ENCODE peak calls at places on chromosome 10, in eight cellular contexts. X is endothelial cell of umbilical vein, M is transverse colon, R is sigmoid colon, K is SK-N-SH, V is SK-N-MC, Q is GM12891, C is Panc1. S is an unnamed sample.
A peak's percentile ranks its signal among the peaks of the same experiment; 100 is the strongest.

GRCh38 chr10:42836096-42836495 is 53.5 kb downstream of the BMS1 start:
- DNase-seq in X (no peak), M (no peak), R (no peak), K (no peak), V (no peak), Q (no peak), C (no peak), S (peak; percentile 58)

GRCh38 chr10:46277840-46278239 is 9.0 kb upstream of the ANTXRL start:
- DNase-seq in X (no peak), M (no peak), R (no peak), K (no peak), V (no peak), Q (no peak), C (no peak), S (no peak)

GRCh38 chr10:111360260-111360925 is 283.6 kb downstream of the ADRA2A start:
- DNase-seq in X (no peak), M (peak; percentile 30), R (no peak), K (peak; percentile 45), V (no peak), Q (no peak), C (peak; percentile 17), S (peak; percentile 83)

GRCh38 chr10:61464461-61465215 is 11.5 kb upstream of the TMEM26 start:
- DNase-seq in X (peak; percentile 74), M (no peak), R (no peak), K (no peak), V (no peak), Q (no peak), C (no peak), S (no peak)

GRCh38 chr10:128536259-128536658 is 410.0 kb upstream of the MKI67 start:
- DNase-seq in X (no peak), M (no peak), R (no peak), K (no peak), V (no peak), Q (no peak), C (no peak), S (no peak)

GRCh38 chr10:103546401-103546800 is 52.9 kb downstream of the NEURL1 start:
- DNase-seq in X (no peak), M (no peak), R (no peak), K (peak; percentile 7), V (no peak), Q (no peak), C (no peak), S (no peak)

GRCh38 chr10:119323085-119323670 is 115.8 kb downstream of the GRK5 start:
- DNase-seq in X (no peak), M (no peak), R (no peak), K (peak; percentile 60), V (no peak), Q (no peak), C (no peak), S (no peak)

GRCh38 chr10:8416755-8417154 is 362.3 kb downstream of the GATA3 start:
- DNase-seq in X (no peak), M (no peak), R (no peak), K (no peak), V (no peak), Q (no peak), C (no peak), S (no peak)

GRCh38 chr10:110634527-110635209 is 9.5 kb upstream of the RBM20 start:
- DNase-seq in X (no peak), M (peak; percentile 70), R (peak; percentile 63), K (peak; percentile 70), V (no peak), Q (no peak), C (no peak), S (no peak)

GRCh38 chr10:35195361-35196306 is 69.0 kb downstream of the CREM start:
- DNase-seq in X (peak; percentile 99), M (peak; percentile 78), R (peak; percentile 92), K (peak; percentile 70), V (peak; percentile 92), Q (no peak), C (peak; percentile 93), S (peak; percentile 88)

GRCh38 chr10:118969014-118969413 is 60.5 kb upstream of the NANOS1 start:
- DNase-seq in X (no peak), M (no peak), R (no peak), K (no peak), V (no peak), Q (no peak), C (no peak), S (no peak)

GRCh38 chr10:35795131-35795819 is 153.2 kb upstream of the FZD8 start:
- DNase-seq in X (peak; percentile 60), M (no peak), R (no peak), K (no peak), V (no peak), Q (no peak), C (no peak), S (no peak)

GRCh38 chr10:78362406-78363022 is 328.9 kb downstream of the RPS24 start:
- DNase-seq in X (peak; percentile 42), M (no peak), R (no peak), K (no peak), V (no peak), Q (no peak), C (no peak), S (no peak)

DNA sequence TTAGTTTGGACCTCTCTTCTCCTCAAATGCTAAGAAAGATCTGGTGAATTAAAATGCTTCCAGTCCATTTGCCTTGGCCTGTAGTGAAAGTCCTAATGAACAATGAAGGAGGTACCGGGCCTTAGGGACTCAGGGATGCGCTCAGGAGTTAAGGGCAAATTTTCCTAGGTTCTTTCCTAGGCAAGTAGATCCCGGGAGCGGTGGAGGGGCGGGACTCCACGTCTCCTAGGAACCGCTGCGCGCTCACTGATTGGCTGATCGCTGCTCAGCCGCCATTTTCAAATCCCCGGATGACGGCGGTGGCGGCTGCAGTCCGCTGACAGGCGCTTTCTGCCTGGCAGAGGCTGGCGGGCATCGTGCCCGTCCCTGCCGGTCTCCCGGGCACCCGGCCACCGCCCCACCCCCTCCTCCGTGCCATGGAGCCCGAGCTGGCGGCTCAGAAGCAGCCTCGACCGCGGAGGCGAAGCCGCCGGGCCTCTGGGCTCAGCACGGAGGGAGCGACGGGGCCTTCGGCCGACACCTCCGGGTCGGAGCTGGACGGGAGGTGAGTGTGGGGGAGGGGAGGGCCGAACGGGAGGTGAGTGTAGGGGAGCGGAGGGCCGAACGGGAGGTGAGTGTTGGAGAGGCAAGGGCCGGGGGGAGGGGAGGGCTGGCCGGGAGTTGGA is at the start of gene NET1:
- DNase-seq in X (peak; percentile 95), M (peak; percentile 92), R (peak; percentile 94), K (peak; percentile 97), V (no peak), Q (peak; percentile 80), C (peak; percentile 54), S (peak; percentile 97)
- TF ChIP-seq POLR2AphosphoS5 in X (peak; percentile 51), M (peak; percentile 16), R (peak; percentile 49), K (no peak), V (peak; percentile 54), Q (no peak), C (no peak), S (peak; percentile 81)

GRCh38 chr10:124997246-124997790 is 55.4 kb downstream of the ZRANB1 start:
- DNase-seq in X (no peak), M (peak; percentile 4), R (no peak), K (no peak), V (no peak), Q (peak; percentile 14), C (no peak), S (no peak)
- TF ChIP-seq POLR2AphosphoS5 in X (no peak), M (no peak), R (no peak), K (no peak), V (no peak), Q (no peak), C (no peak), S (no peak)

DNA sequence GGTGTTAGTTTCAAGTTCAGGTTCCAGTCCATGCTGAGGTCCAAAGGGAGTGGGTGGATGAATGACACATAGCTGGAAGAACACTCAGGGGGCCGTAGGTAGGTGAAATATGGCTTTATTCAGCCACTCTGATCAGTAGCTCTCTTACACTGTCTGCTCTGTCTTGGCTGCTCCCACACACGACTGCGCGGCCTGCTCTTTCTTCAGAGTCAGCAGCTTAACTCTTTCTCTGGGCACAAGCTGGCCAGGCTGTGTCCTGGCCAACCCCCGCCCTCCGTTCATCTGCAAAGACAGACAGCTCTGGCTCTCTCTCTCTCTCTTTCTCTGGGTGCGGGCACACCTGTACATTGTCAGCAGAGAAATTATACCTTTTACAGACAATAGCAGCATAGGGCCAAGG is 317.4 kb upstream of the SORCS1 start:
- DNase-seq in X (no peak), M (no peak), R (no peak), K (no peak), V (no peak), Q (no peak), C (no peak), S (no peak)
- TF ChIP-seq POLR2AphosphoS5 in X (no peak), M (no peak), R (no peak), K (no peak), V (no peak), Q (no peak), C (no peak), S (no peak)

DNA sequence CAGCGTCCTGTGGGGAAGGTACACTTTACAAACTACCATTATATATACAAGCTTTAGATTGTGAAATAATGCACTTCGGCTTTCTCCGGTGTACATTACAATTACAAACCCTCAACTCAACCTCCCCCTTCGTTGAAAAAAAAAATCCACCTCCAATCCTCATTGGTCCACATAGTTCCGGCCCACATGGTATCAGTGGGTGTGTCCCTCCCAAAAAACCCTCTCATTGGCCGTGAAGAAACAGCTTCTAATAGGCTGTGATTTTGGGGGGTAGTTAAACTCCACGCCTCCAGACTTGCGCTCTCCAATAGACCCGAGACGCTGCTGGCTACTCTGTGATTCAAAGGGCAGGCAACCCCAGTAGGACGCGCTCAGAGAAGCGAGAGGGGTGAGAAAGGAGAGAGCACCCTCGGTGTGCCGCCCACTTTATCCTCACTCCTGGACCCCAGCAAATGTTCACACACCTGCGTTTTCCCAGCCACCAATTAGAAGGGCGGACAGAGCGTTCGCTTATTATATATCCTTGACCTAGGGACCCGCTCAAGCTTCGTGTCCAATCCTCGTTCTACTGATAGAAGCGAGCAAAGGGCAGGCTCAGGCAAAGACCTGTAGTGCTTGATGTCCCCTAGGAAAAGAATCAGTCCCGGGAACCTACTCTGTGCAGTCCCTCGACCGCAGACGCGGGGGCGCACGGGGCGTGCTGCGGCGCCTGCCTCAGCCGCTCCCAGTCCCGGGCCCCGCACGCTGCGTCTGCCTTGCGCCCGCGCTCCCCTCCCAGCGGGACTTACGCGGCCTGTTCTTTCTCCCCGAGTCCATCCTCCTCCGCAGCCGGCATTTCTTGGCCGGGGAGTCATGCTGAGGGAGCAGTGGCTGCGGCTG is 991 bp downstream of the PANK1 start:
- DNase-seq in X (peak; percentile 92), M (peak; percentile 89), R (peak; percentile 85), K (peak; percentile 90), V (peak; percentile 53), Q (peak; percentile 75), C (peak; percentile 82), S (peak; percentile 98)
- TF ChIP-seq POLR2AphosphoS5 in X (peak; percentile 55), M (peak; percentile 94), R (peak; percentile 88), K (peak; percentile 99), V (peak; percentile 94), Q (peak; percentile 98), C (peak; percentile 95), S (peak; percentile 100)